ENCODE peak calls at places on chromosomes 13 and 19, in eight cellular contexts. L is CD4-positive, alpha-beta memory T cell; H is effector memory CD4-positive, alpha-beta T cell; M is suprapubic skin; N is GM23338; X is heart right ventricle; S is colonic mucosa; U is uterus. R is an unnamed sample.

GRCh38 chr13:99063952-99064351 is 86.1 kb upstream of the DOCK9 start:
- DNase-seq in H (no peak), X (no peak), N (no peak), U (no peak), M (no peak), L (no peak), S (no peak), R (no peak)

GRCh38 chr19:44196772-44197171 is 15.6 kb upstream of the ZNF227 start:
- DNase-seq in L (no peak), S (no peak), H (no peak), U (no peak), M (no peak), N (no peak), X (no peak), R (no peak)

GRCh38 chr19:48635966-48636858 is 967 bp downstream of the DBP start:
- DNase-seq in L (no peak), M (peak; percentile 81), U (peak; percentile 66), H (no peak), X (no peak), S (peak; percentile 72), N (peak; percentile 48), R (peak; percentile 71)

GRCh38 chr19:6835501-6835900 is 51.9 kb upstream of the ADGRE1 start:
- DNase-seq in N (no peak), L (no peak), X (no peak), M (no peak), S (no peak), U (no peak), H (no peak), R (no peak)

GRCh38 chr19:55113570-55114039 is 3.8 kb downstream of the PPP1R12C start:
- DNase-seq in H (no peak), S (peak; percentile 60), M (peak; percentile 96), X (peak; percentile 85), U (peak; percentile 99), L (no peak), N (peak; percentile 91), R (peak; percentile 73)

GRCh38 chr13:95564091-95564490 is 11.6 kb downstream of the CLDN10 start:
- DNase-seq in M (no peak), N (no peak), U (no peak), L (no peak), X (no peak), H (no peak), S (no peak), R (no peak)

GRCh38 chr19:48794291-48794690 is 16.5 kb downstream of the BCAT2 start:
- DNase-seq in N (no peak), L (no peak), X (no peak), H (no peak), S (no peak), U (no peak), M (no peak), R (no peak)

GRCh38 chr19:485122-485521 is 11.2 kb upstream of the MADCAM1 start:
- DNase-seq in X (no peak), N (no peak), H (no peak), L (no peak), S (no peak), U (no peak), M (no peak), R (no peak)

GRCh38 chr19:8161135-8161646 is 11.8 kb upstream of the FBN3 start:
- DNase-seq in N (peak; percentile 64), S (no peak), X (no peak), L (no peak), H (no peak), U (no peak), M (no peak), R (no peak)

GRCh38 chr19:52961981-52962380 is 700 bp downstream of the ZNF816 start:
- DNase-seq in S (no peak), N (no peak), X (no peak), H (no peak), M (no peak), U (no peak), L (no peak), R (no peak)

GRCh38 chr19:41901707-41902360 is 18.9 kb downstream of the ARHGEF1 start:
- DNase-seq in U (no peak), X (no peak), L (no peak), H (no peak), N (no peak), S (no peak), M (no peak), R (no peak)

GRCh38 chr19:41905273-41906002 is 22.5 kb downstream of the ARHGEF1 start:
- DNase-seq in H (no peak), X (no peak), U (no peak), S (no peak), N (no peak), M (no peak), L (no peak), R (no peak)

GRCh38 chr19:41903161-41903953 is 20.4 kb downstream of the ARHGEF1 start:
- DNase-seq in H (no peak), M (no peak), X (no peak), U (no peak), S (no peak), N (no peak), L (no peak), R (no peak)

GRCh38 chr19:41904118-41904870 is 21.3 kb downstream of the ARHGEF1 start:
- DNase-seq in X (no peak), L (no peak), N (no peak), S (peak; percentile 93), H (no peak), U (no peak), M (no peak), R (no peak)

GRCh38 chr19:41902594-41902993 is 19.6 kb downstream of the ARHGEF1 start:
- DNase-seq in X (no peak), M (no peak), L (no peak), S (no peak), H (no peak), N (no peak), U (no peak), R (no peak)
- H3K36me3 ChIP-seq in X (peaks cover 99% of the 10 kb centered on the region), M (peaks cover 97% of the 10 kb centered on the region), L (peaks cover 88% of the 10 kb centered on the region), S (peaks cover 30% of the 10 kb centered on the region), H (peaks cover 92% of the 10 kb centered on the region), N (peaks cover 7% of the 10 kb centered on the region), U (no peaks in the 10 kb centered on the region), R (peaks cover 83% of the 10 kb centered on the region)

DNA sequence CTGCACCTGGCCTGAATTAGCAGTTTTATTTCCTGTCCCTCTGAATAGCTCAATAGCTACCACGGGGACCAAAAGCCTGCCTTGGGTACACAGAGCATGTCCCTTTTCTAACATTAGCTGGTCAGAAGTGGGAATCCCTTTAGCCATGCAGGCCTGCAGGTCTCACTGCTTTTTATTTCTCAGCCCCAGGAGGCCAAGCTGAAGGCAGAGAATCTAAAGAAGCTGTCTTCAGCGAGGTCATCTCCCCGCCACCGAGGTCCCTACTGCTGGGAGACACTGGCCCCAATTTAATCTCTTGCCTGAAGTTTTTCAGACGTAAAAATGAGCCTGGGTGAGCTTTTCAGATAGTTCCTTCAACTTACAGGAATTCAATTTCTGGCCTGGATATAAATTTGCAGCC is 40.7 kb downstream of the PIN1 start:
- DNase-seq in H (no peak), X (no peak), N (no peak), S (no peak), U (no peak), L (no peak), M (no peak), R (no peak)
- H3K4me3 ChIP-seq in H (no peak overlapping the region), X (no peak overlapping the region), N (no peak overlapping the region), S (no peak overlapping the region), U (no peak overlapping the region), L (no peak overlapping the region), M (no peak overlapping the region), R (no peak overlapping the region)

DNA sequence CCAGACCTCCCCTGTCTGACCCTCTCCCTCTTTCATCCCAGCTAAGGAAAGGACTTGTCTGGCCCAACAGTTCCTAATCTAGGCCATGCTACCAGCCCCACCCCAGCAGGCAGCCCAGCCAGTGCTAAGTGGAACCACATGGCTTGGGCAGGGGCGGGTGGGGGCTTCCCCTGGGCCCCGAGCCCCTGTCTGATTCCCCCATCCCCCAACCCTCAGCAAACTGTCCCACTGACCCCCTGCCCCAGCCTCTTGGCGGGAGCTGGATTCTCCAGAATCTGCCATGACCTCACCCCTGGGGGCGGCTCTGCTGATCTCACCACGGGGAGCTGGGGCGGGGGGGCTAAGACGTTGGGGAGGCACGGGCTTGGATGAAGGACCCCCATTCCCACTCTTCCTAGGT is 2.9 kb downstream of the COL5A3 start:
- DNase-seq in M (no peak), N (no peak), H (no peak), L (no peak), S (no peak), U (peak; percentile 66), X (peak; percentile 66), R (no peak)
- H3K27ac ChIP-seq in M (peak overlapping the region; percentile 81), N (no peak overlapping the region), H (no peak overlapping the region), L (no peak overlapping the region), S (no peak overlapping the region), U (peak overlapping the region; percentile 88), X (peak overlapping the region; percentile 71), R (peak overlapping the region; percentile 75)

DNA sequence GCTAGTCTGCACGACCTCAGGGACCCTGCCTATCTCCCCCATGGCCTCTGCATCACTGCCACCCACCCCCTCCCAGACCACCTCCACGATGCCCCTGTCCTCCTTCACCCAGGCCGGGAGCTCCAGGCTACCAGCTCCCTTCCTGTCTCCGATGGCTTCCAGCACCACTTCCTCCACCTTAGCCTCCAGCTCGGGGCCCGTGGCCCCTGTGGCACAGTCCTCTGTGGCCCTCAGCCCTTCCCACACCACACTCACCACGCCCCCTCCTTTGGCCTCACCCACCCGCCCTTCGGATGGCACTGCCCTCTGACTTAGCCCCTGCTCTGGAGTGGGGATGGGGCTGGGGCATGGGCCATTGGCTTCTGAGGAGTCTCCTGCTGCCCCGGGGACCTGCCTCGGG is 7.2 kb downstream of the PALM3 start:
- DNase-seq in U (no peak), N (no peak), H (no peak), M (no peak), L (no peak), X (no peak), S (no peak), R (no peak)
- H3K36me3 ChIP-seq in U (no peaks in the 10 kb centered on the region), N (no peaks in the 10 kb centered on the region), H (peaks cover 33% of the 10 kb centered on the region), M (no peaks in the 10 kb centered on the region), L (peaks cover 25% of the 10 kb centered on the region), X (peaks cover 30% of the 10 kb centered on the region), S (no peaks in the 10 kb centered on the region), R (no peaks in the 10 kb centered on the region)

DNA sequence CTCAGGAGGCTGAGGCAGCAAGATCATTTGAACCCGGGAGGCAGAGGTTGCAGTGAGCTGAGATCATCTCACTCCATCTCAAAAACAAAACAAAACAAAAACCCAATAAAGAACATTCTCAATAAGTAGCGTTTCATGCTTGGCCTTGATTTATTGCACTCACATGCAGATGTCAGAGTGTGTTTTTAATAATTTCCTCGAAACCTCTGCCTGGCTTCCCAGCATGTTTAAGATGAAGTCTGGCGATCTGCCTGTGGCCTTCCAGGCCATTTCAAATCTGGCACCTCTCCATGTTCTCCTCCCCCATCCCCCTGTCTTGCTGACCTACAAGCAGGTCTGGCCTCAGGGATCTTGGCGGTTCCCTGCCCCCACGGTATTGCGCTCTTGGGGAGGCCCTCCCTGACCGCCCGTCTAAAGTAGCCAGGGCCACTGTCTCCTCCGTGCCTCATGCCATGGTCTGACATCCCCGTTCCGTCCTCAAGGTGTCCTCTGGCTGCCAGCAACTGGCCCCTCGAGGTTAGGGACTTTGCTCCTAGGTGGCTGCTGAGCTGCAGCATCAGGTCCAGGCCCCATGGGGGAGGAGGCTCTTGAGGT is 1.6 kb downstream of the WDR88 start:
- DNase-seq in M (no peak), N (peak; percentile 51), S (no peak), L (no peak), X (no peak), H (no peak), U (no peak), R (no peak)
- H3K4me3 ChIP-seq in M (no peak overlapping the region), N (no peak overlapping the region), S (no peak overlapping the region), L (no peak overlapping the region), X (no peak overlapping the region), H (no peak overlapping the region), U (no peak overlapping the region), R (no peak overlapping the region)

GRCh38 chr19:15210323-15210774 is 9.6 kb upstream of the NOTCH3 start:
- DNase-seq in M (no peak), H (no peak), L (no peak), X (peak; percentile 30), S (no peak), N (no peak), U (peak; percentile 56), R (peak; percentile 28)
- H3K27ac ChIP-seq in M (peak overlapping the region; percentile 24), H (no peak overlapping the region), L (no peak overlapping the region), X (peak overlapping the region; percentile 81), S (no peak overlapping the region), N (no peak overlapping the region), U (peak overlapping the region; percentile 66), R (peak overlapping the region; percentile 54)

R was measured in gastrocnemius medialis.